ENCODE peak calls at places on chromosomes 12 and 14, in eight cellular contexts. P, U, W, M, A, T, K and H are unnamed samples.

GRCh38 chr12:6241495-6241894 is 41.3 kb downstream of the CD9 start:
- DNase-seq in P (no peak), U (no peak), W (no peak), M (no peak), A (no peak), T (no peak), K (no peak), H (no peak)

GRCh38 chr12:120849765-120850164 is 54.4 kb downstream of the SPPL3 start:
- DNase-seq in P (no peak), U (no peak), W (no peak), M (peak), A (no peak), T (no peak), K (peak), H (no peak)

GRCh38 chr12:99372257-99372933 is 275.2 kb upstream of the GARIN6 start:
- DNase-seq in P (no peak), U (no peak), W (no peak), M (no peak), A (no peak), T (no peak), K (no peak), H (no peak)

GRCh38 chr14:79551591-79551990 is 659.7 kb downstream of the DIO2 start:
- DNase-seq in P (no peak), U (no peak), W (no peak), M (no peak), A (no peak), T (no peak), K (no peak), H (no peak)

GRCh38 chr14:73263606-73264005 is 26.3 kb downstream of the PAPLN start:
- DNase-seq in P (no peak), U (no peak), W (peak), M (no peak), A (no peak), T (no peak), K (no peak), H (no peak)

GRCh38 chr14:63564318-63564717 is 21.1 kb upstream of the PPP2R5E start:
- DNase-seq in P (no peak), U (no peak), W (no peak), M (no peak), A (no peak), T (no peak), K (peak), H (no peak)

GRCh38 chr12:9615420-9616135 is 7.9 kb upstream of the KLRB1 start:
- DNase-seq in P (no peak), U (no peak), W (no peak), M (no peak), A (no peak), T (no peak), K (no peak), H (peak)

GRCh38 chr12:108798551-108799221 is 58.7 kb downstream of the SSH1 start:
- DNase-seq in P (no peak), U (no peak), W (no peak), M (no peak), A (no peak), T (no peak), K (no peak), H (no peak)

GRCh38 chr12:75816892-75817291 is 214.7 kb downstream of the PHLDA1 start:
- DNase-seq in P (no peak), U (peak), W (no peak), M (no peak), A (peak), T (no peak), K (peak), H (no peak)

GRCh38 chr14:25756880-25757279 is 706.9 kb upstream of the STXBP6 start:
- DNase-seq in P (no peak), U (no peak), W (no peak), M (no peak), A (no peak), T (peak), K (no peak), H (no peak)

GRCh38 chr14:26794731-26795130 is 196.9 kb upstream of the NOVA1 start:
- DNase-seq in P (no peak), U (no peak), W (no peak), M (no peak), A (no peak), T (no peak), K (no peak), H (no peak)

GRCh38 chr12:48995061-48995879 is 3.9 kb downstream of the DDN start:
- DNase-seq in P (peak), U (peak), W (peak), M (peak), A (no peak), T (peak), K (peak), H (no peak)

GRCh38 chr14:34078117-34078743 is 127.4 kb upstream of the EGLN3 start:
- DNase-seq in P (peak), U (no peak), W (no peak), M (no peak), A (no peak), T (no peak), K (peak), H (peak)

GRCh38 chr14:102779574-102780315 is 2.5 kb downstream of the TRAF3 start:
- DNase-seq in P (no peak), U (no peak), W (no peak), M (no peak), A (no peak), T (no peak), K (no peak), H (peak)

GRCh38 chr14:72920008-72920407 is 6.3 kb upstream of the DCAF4 start:
- DNase-seq in P (no peak), U (no peak), W (no peak), M (no peak), A (no peak), T (peak), K (no peak), H (no peak)

GRCh38 chr14:64501326-64502171 is 2.1 kb downstream of the ZBTB25 start:
- DNase-seq in P (no peak), U (no peak), W (peak), M (peak), A (no peak), T (no peak), K (peak), H (no peak)

GRCh38 chr12:39764944-39765560 is 145.4 kb upstream of the ABCD2 start:
- DNase-seq in P (peak), U (peak), W (peak), M (peak), A (no peak), T (peak), K (peak), H (no peak)

GRCh38 chr12:116882742-116883141 is 1.5 kb upstream of the HRK start:
- DNase-seq in P (no peak), U (no peak), W (peak), M (no peak), A (no peak), T (peak), K (peak), H (no peak)

GRCh38 chr14:69700609-69701008 is 66.3 kb upstream of the SRSF5 start:
- DNase-seq in P (no peak), U (no peak), W (no peak), M (no peak), A (no peak), T (no peak), K (no peak), H (no peak)

GRCh38 chr12:112001555-112001954 is 11.4 kb downstream of the TMEM116 start:
- DNase-seq in P (no peak), U (no peak), W (no peak), M (no peak), A (no peak), T (no peak), K (no peak), H (no peak)

GRCh38 chr14:21642683-21643082 is 7.9 kb upstream of the OR10G2 start:
- DNase-seq in P (no peak), U (no peak), W (no peak), M (no peak), A (no peak), T (peak), K (no peak), H (no peak)

GRCh38 chr14:71780075-71780474 is 152.2 kb upstream of the RGS6 start:
- DNase-seq in P (no peak), U (no peak), W (no peak), M (no peak), A (no peak), T (no peak), K (no peak), H (no peak)

GRCh38 chr12:104064842-104065441 is 611 bp downstream of the HCFC2 start:
- DNase-seq in P (no peak), U (no peak), W (peak), M (no peak), A (no peak), T (peak), K (peak), H (no peak)

GRCh38 chr14:22180045-22180444 is 409.0 kb downstream of the DAD1 start:
- DNase-seq in P (no peak), U (no peak), W (no peak), M (no peak), A (no peak), T (peak), K (no peak), H (no peak)

GRCh38 chr14:24052656-24053547 is 1.1 kb downstream of the CARMIL3 start:
- DNase-seq in P (no peak), U (no peak), W (no peak), M (no peak), A (no peak), T (no peak), K (no peak), H (no peak)

GRCh38 chr14:69363964-69364363 is 34.1 kb downstream of the ERH start:
- DNase-seq in P (no peak), U (no peak), W (no peak), M (no peak), A (no peak), T (no peak), K (no peak), H (no peak)

GRCh38 chr12:15530361-15530760 is 208.1 kb downstream of the PTPRO start:
- DNase-seq in P (no peak), U (no peak), W (no peak), M (no peak), A (no peak), T (no peak), K (no peak), H (no peak)

GRCh38 chr12:76266797-76267196 is 81.4 kb downstream of the BBS10 start:
- DNase-seq in P (no peak), U (no peak), W (no peak), M (no peak), A (no peak), T (no peak), K (peak), H (no peak)

GRCh38 chr14:51776102-51776894 is 84.1 kb upstream of the GNG2 start:
- DNase-seq in P (peak), U (peak), W (peak), M (peak), A (no peak), T (peak), K (peak), H (no peak)

GRCh38 chr12:92551853-92552397 is 150.9 kb upstream of the PLEKHG7 start:
- DNase-seq in P (no peak), U (no peak), W (no peak), M (no peak), A (peak), T (no peak), K (peak), H (no peak)

GRCh38 chr14:35404496-35405303 is at the start of gene NFKBIA:
- DNase-seq in P (peak), U (peak), W (peak), M (peak), A (peak), T (peak), K (peak), H (peak)

GRCh38 chr12:19507823-19508222 is 68.5 kb downstream of the AEBP2 start:
- DNase-seq in P (no peak), U (no peak), W (peak), M (no peak), A (no peak), T (no peak), K (peak), H (no peak)

GRCh38 chr12:88816201-88816600 is 235.9 kb upstream of the KITLG start:
- DNase-seq in P (no peak), U (no peak), W (no peak), M (no peak), A (no peak), T (no peak), K (no peak), H (no peak)

DNA sequence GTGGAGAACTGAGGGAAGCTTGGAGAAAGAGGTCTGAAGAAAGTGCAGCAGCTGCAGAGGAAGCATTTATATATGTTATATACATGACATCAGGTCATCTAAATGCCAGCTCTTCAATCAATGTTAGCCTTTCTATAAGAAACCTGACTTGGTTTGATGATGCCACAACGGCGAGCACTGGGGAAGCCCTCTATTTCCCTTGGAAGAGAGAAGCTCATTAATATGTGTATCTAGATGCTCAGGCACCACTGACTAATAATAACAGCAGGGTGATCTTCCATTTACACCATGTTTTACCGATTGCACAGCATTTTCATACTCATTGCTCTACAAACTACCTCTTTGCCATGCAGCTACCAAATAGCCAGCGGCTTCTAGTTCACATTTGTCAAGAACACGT is 811 bp downstream of the ACYP1 start:
- DNase-seq in P (no peak), U (no peak), W (no peak), M (no peak), A (no peak), T (no peak), K (no peak), H (no peak)
- H3K27ac ChIP-seq in P (peak), U (peak), W (peak), M (peak), A (peak), T (no peak), K (peak), H (no peak)

DNA sequence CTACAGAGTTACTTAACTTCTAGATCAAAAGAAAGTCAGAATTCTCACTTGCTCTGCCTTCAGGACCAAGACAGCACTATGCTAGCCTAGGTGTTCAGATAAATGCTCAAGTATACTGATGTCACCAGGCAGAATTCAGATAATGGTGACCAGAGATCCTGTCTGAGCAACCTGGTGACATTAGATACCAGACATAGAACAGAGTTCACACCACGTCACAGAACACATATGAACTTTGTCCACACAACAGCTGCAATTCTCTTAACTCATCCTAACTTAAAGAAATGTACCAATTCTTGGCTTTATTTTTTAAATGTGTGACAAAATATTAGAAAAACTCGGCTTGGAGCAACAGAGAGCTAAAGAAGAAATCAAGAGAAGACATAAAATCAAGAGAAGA is 58.1 kb downstream of the GCH1 start:
- DNase-seq in P (no peak), U (no peak), W (no peak), M (peak), A (no peak), T (no peak), K (no peak), H (no peak)
- TF ChIP-seq REST in P (no peak), U (no peak), W (no peak), M (no peak), A (no peak), T (no peak), K (no peak), H (no peak)

GRCh38 chr12:96431067-96431466 is 30.8 kb upstream of the CDK17 start:
- DNase-seq in P (no peak), U (no peak), W (no peak), M (no peak), A (no peak), T (no peak), K (no peak), H (no peak)

GRCh38 chr12:96436366-96437295 is 36.4 kb upstream of the CDK17 start:
- DNase-seq in P (no peak), U (no peak), W (no peak), M (no peak), A (no peak), T (no peak), K (no peak), H (no peak)

GRCh38 chr12:96438330-96438729 is 38.1 kb upstream of the CDK17 start:
- DNase-seq in P (no peak), U (no peak), W (no peak), M (no peak), A (no peak), T (no peak), K (no peak), H (no peak)

GRCh38 chr12:96434107-96434506 is 33.9 kb upstream of the CDK17 start:
- DNase-seq in P (no peak), U (no peak), W (no peak), M (no peak), A (no peak), T (no peak), K (no peak), H (peak)
- H3K4me3 ChIP-seq in P (no peak), U (no peak), W (no peak), M (no peak), A (no peak), T (no peak), K (no peak), H (no peak)

GRCh38 chr12:131783915-131784541 is 44.2 kb upstream of the MMP17 start:
- DNase-seq in P (no peak), U (peak), W (no peak), M (no peak), A (peak), T (peak), K (peak), H (no peak)
- H3K27ac ChIP-seq in P (peak), U (peak), W (peak), M (no peak), A (peak), T (peak), K (peak), H (no peak)

GRCh38 chr12:64739778-64740177 is 19.4 kb downstream of the GNS start:
- DNase-seq in P (no peak), U (no peak), W (no peak), M (no peak), A (no peak), T (no peak), K (peak), H (no peak)
- TF ChIP-seq REST in P (no peak), U (no peak), W (no peak), M (no peak), A (no peak), T (no peak), K (no peak), H (no peak)

DNA sequence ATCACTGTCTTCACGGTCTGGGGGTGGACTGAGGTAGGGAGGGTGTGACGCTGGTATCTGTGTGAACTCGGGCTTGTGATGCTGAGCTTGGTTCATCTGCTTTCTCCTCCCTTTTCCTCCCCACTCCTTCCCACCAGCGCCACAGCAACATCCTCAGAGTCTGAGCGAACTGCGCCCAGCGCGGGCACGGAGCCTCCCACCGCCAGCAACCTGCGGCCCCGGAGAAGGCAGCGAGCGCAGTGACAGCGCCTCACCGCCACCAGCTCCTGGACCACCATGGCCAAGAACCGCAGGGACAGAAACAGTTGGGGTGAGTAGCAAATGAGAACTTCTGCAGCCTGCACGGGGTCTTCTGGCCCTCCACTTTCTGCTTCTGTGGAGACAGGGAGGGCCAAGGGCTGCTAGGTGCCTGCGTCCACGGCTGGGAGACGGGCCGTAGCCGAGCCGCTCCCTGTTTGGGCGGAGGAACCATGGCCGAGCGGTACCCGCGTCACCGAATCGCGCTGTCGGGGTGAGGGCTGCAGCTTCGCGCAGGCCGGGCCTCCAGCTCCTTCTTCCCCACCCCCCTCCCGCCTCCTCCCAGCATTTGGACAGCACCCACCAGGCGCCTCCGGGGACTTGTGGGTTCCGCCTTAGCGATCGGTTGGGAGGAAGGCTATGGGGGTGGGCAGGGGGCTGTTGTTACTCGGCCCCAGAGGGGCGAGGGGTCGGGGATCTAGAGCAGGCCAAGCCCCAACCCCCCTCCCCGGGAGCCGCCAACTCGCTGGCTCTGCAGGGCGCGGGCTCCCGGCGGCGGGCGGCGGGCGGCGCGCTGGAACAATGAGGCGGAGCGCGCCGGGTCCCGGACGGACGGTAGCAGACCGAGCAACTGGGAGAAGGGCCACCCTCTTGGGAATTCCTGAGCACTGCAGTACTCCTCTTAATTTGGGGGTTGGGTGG is at the start of gene ATL1:
- DNase-seq in P (peak), U (peak), W (peak), M (no peak), A (no peak), T (peak), K (peak), H (peak)
- H3K4me3 ChIP-seq in P (peak), U (peak), W (peak), M (peak), A (peak), T (peak), K (peak), H (peak)

DNA sequence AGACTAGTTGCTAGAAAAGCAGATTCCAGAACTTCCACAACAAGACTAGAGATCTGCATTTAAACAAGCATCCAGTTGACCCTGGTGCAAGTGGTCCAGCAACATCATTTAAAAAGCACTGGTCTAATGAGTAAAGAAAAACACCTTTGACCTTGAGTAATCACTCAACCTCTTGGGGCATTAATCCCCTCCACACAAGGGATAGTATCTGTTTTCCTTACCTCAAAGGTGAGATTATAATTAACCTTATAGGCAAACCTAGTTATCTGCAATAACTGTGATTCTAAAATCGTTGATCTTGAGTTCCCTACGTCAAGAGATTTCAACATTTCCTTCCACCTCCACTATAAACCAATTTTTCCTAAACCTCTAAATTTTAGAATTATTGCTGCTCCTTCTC is 1.1 kb downstream of the KDM5A start:
- DNase-seq in P (peak), U (no peak), W (no peak), M (no peak), A (no peak), T (no peak), K (no peak), H (no peak)
- H3K27ac ChIP-seq in P (peak), U (peak), W (peak), M (peak), A (peak), T (no peak), K (peak), H (peak)

DNA sequence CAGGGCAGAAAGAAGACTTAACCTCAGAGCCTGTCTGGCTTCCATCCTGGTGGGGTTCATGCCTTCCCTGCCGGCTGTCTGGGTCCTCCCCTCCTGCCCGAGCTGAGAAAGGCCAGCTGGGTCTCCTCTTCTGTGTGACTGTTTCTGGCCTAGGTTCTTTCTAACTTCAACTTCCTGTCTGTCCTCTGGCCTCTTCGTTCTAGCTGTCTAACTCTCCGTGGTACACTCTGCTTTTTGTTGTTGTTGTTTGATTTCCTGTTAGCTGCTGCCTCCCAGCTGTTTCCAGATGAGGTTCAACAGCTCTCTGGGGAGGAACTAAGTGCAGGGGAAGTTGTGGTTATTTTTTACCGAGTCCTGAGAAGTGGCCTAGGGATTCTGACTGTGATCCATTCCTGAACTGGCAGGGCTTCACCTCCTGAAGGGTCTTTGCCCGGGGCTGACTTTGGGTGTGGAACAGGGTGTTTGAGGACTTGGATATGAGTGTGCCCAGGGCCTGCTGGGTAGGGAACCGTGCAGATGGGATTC is 3.2 kb downstream of the MLXIP start:
- DNase-seq in P (no peak), U (no peak), W (no peak), M (no peak), A (peak), T (no peak), K (no peak), H (peak)
- TF ChIP-seq REST in P (no peak), U (no peak), W (no peak), M (no peak), A (no peak), T (no peak), K (no peak), H (no peak)